ENCODE peak calls at places on chromosomes 16 and 17, in four cellular contexts. F, V, J and L are unnamed samples.
A peak's percentile ranks its signal among the peaks of the same experiment; 100 is the strongest.

GRCh38 chr17:33385133-33385532 is 92.0 kb upstream of the ASIC2 start:
- DNase-seq in F (no peak), V (no peak), J (no peak), L (no peak)

GRCh38 chr17:12859520-12859919 is 70.2 kb downstream of the ARHGAP44 start:
- DNase-seq in F (no peak), V (no peak), J (peak; percentile 13), L (no peak)

GRCh38 chr17:6365187-6365943 is 69.6 kb downstream of the AIPL1 start:
- DNase-seq in F (no peak), V (peak; percentile 89), J (peak; percentile 74), L (no peak)

GRCh38 chr17:68576811-68577551 is 24.2 kb downstream of the FAM20A start:
- DNase-seq in F (no peak), V (no peak), J (peak; percentile 25), L (no peak)

GRCh38 chr16:55717326-55717725 is 61.5 kb downstream of the SLC6A2 start:
- DNase-seq in F (no peak), V (no peak), J (no peak), L (no peak)

GRCh38 chr17:63834431-63835166 is 7.1 kb upstream of the FTSJ3 start:
- DNase-seq in F (peak; percentile 53), V (peak; percentile 72), J (peak; percentile 85), L (peak; percentile 80)

GRCh38 chr16:85029413-85029794 is 1.8 kb downstream of the KIAA0513 start:
- DNase-seq in F (no peak), V (peak; percentile 87), J (peak; percentile 65), L (no peak)

GRCh38 chr16:57842606-57843005 is 40.3 kb upstream of the KIFC3 start:
- DNase-seq in F (no peak), V (no peak), J (no peak), L (no peak)

GRCh38 chr16:1331712-1332617 is 1.5 kb upstream of the BAIAP3 start:
- DNase-seq in F (peak; percentile 79), V (peak; percentile 43), J (peak; percentile 30), L (peak; percentile 47)

GRCh38 chr17:29127840-29128239 is 52.4 kb downstream of the MYO18A start:
- DNase-seq in F (no peak), V (no peak), J (no peak), L (no peak)

GRCh38 chr17:42779942-42780815 is at the start of gene WNK4:
- DNase-seq in F (no peak), V (no peak), J (no peak), L (no peak)

GRCh38 chr17:44840936-44841335 is 6.7 kb upstream of the HIGD1B start:
- DNase-seq in F (no peak), V (no peak), J (no peak), L (no peak)

GRCh38 chr16:3576211-3576610 is 992 bp downstream of the NLRC3 start:
- DNase-seq in F (no peak), V (no peak), J (no peak), L (no peak)

GRCh38 chr16:89873109-89873821 is at the start of gene TCF25:
- DNase-seq in F (peak; percentile 84), V (peak; percentile 88), J (peak; percentile 79), L (peak; percentile 70)

GRCh38 chr16:69073181-69073669 is 32.2 kb upstream of the HAS3 start:
- DNase-seq in F (no peak), V (peak; percentile 98), J (peak; percentile 92), L (no peak)

GRCh38 chr16:55508941-55509920 is at the start of gene LPCAT2:
- DNase-seq in F (peak; percentile 86), V (peak; percentile 84), J (peak; percentile 84), L (peak; percentile 73)

GRCh38 chr16:1674751-1675664 is 3.1 kb upstream of the JPT2 start:
- DNase-seq in F (no peak), V (peak; percentile 67), J (peak; percentile 79), L (no peak)

GRCh38 chr17:2449486-2449885 is 48.6 kb upstream of the MNT start:
- DNase-seq in F (no peak), V (no peak), J (peak; percentile 13), L (no peak)

GRCh38 chr16:82456683-82457082 is 170.1 kb upstream of the CDH13 start:
- DNase-seq in F (peak; percentile 54), V (peak; percentile 46), J (peak; percentile 36), L (peak; percentile 15)

GRCh38 chr17:58415371-58416055 is 1.8 kb downstream of the RNF43 start:
- DNase-seq in F (peak; percentile 63), V (peak; percentile 33), J (no peak), L (no peak)

GRCh38 chr17:45227101-45227591 is 5.5 kb downstream of the FMNL1 start:
- DNase-seq in F (no peak), V (no peak), J (no peak), L (no peak)

GRCh38 chr17:21304091-21304490 is 19.6 kb downstream of the MAP2K3 start:
- DNase-seq in F (no peak), V (no peak), J (no peak), L (peak; percentile 13)

GRCh38 chr16:82061861-82062525 is 26.9 kb downstream of the HSD17B2 start:
- DNase-seq in F (peak; percentile 27), V (peak; percentile 30), J (peak; percentile 22), L (no peak)

GRCh38 chr17:72120878-72121163 is at the start of gene SOX9:
- DNase-seq in F (peak; percentile 94), V (peak; percentile 98), J (peak; percentile 96), L (peak; percentile 93)

GRCh38 chr16:72657791-72658190 is 390.1 kb downstream of the ZFHX3 start:
- DNase-seq in F (no peak), V (no peak), J (no peak), L (no peak)
- TF ChIP-seq CTCF in F (no peak), V (no peak), J (no peak), L (no peak)

GRCh38 chr17:49705254-49705653 is 2.5 kb downstream of the SLC35B1 start:
- DNase-seq in F (no peak), V (no peak), J (no peak), L (no peak)
- H3K27ac ChIP-seq in F (no peak overlapping the region), V (no peak overlapping the region), J (no peak overlapping the region), L (no peak overlapping the region)

DNA sequence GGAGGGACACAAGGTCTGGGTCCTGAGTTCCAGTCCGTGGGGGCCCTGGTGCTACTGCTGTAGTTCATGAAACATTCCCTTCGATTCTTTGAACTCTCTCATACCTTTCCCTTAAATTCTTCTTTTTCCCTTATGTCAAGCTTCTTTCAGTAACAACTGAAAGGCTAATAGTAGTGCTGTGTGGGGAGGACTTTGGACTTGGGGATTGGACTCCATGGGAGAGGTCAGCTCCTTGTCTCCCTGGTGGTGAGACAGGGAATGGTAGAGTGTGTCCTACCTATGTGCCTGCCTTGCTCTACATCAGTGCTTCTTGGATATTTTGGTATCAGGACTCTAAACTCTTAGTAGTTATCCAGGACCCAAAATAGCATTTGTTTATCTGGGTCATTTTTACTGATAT is 628.1 kb downstream of the WWOX start:
- DNase-seq in F (no peak), V (no peak), J (no peak), L (no peak)
- TF ChIP-seq CTCF in F (no peak), V (no peak), J (no peak), L (no peak)

DNA sequence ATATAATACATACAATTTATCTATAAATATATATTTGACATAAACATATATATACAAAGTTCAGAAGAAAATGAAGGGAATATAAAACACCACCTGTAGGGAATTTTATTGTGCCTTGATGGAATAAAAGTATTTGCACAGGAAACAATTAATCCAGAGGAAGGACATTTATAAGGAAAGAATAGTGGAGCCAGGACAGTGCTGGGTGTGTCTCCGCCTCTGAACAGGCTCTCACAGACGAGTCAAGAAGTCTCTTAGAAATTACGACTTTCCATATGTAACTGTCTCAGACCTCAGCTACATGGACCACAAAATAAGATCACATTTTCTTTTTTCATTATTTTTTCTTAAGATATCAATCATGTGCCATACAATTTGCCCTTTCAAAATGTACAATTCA is 93.9 kb downstream of the TMEM114 start:
- DNase-seq in F (no peak), V (no peak), J (no peak), L (no peak)
- H3K27ac ChIP-seq in F (no peak overlapping the region), V (no peak overlapping the region), J (no peak overlapping the region), L (no peak overlapping the region)

DNA sequence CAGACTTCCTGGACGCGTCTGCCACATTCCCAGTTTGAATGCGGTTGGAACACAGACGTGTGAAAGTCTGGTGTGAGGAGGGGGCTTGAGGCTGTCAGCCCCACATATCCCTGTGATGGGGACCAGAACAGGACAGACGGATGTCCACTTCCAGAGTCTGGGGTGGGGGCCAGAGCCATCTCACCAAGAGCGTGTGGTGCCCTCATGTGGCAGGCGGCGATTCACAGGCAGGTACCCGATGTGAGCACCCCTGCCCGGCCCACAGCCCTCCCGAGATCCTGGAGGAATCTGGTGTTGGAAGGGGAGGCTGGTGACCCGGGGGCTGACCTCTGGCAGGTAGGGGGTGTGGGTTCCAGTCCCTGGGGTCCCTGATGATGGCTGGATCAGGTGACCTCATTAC is 51.5 kb downstream of the ENGASE start:
- DNase-seq in F (no peak), V (no peak), J (no peak), L (no peak)
- TF ChIP-seq CTCF in F (peak; percentile 8), V (no peak), J (no peak), L (no peak)

DNA sequence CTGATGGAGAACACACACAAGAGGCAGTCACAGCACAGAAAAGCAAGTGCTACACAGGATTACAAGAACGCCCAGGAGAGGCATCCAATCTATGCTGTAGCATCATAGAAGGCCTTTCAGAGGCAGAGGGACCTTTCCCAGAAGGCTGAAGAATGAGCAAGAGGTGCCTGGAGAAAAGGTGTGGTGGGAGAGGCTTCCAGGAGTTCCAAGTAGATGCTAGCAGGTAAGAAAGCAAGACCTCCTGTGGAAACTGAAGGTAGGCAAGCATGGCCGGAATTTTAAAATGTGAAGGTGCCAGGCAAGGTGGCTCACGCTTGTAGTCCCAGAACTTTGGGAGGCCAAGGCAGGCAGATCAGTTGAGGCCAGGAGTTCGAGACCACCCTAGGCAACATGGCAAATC is 2.1 kb downstream of the ARHGAP17 start:
- DNase-seq in F (no peak), V (no peak), J (no peak), L (no peak)
- H3K27ac ChIP-seq in F (no peak overlapping the region), V (no peak overlapping the region), J (peak overlapping the region; percentile 56), L (peak overlapping the region; percentile 86)

DNA sequence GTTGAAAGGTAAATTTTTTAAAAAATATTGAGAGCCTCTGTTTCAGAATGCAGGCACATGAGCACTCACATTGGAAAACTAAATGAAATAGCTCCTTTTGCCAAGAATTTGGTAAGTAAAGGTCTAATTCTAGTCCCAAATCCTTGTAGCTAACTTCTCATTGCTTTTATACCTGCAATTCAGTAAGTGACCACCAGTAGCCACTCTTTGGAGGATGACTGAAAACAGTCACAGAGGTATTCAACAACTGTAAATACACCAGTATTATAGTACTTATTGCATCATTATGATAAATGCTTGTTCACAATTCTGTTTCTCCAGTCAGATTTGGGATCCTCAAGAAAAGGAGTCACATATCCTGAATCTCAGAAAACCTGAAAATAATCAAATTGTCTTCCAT is 562.4 kb upstream of the CDH11 start:
- DNase-seq in F (no peak), V (no peak), J (no peak), L (no peak)
- TF ChIP-seq CTCF in F (no peak), V (peak; percentile 35), J (no peak), L (no peak)

DNA sequence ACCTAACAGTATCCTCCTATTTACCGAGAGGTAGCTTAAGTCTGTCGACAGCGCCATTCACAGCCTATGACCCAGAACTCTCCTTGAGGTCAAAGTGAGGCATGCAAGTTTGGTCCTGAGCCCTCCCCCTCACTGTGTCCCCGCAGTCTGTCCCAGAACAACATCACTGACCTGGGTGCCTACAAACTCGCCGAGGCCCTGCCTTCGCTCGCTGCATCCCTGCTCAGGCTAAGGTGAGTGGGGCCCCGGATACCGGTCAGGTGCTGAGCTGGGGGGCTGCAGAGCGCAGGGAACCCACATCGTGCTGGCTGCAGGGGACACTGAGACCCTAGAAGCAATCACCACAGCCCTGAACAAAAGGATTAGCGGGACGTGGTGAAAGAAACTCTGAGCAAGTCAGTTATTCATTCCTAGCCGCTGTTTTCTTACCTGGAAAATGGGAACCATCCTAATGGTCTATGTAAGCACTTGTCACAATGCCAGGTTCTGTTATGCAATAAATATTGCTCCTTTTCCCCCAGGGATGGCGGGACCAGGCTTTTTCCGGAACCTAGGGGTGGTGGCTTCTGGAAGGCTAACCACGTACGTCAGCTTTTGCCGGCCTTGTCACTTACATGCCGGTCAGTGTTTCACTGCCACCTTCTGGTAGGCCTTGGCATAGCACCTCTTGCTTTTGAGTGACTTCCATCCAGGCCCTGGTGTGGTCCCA is 23.8 kb downstream of the DEXI start:
- DNase-seq in F (peak; percentile 97), V (peak; percentile 77), J (peak; percentile 92), L (peak; percentile 96)
- H3K27ac ChIP-seq in F (peak overlapping the region; percentile 48), V (no peak overlapping the region), J (no peak overlapping the region), L (peak overlapping the region; percentile 93)